ENCODE peak calls at places on chromosomes 3 and 15, in seven cellular contexts. U is glutamatergic neuron, Z is HFFc6, N is IMR-90, R is GM23338, F is AG04450, T is foreskin fibroblast. C is an unnamed sample.

GRCh38 chr3:124896824-124897526 is 9.8 kb upstream of the ITGB5 start:
- DNase-seq in R (no peak), T (no peak), N (peak; percentile 5), Z (no peak), U (no peak), F (no peak), C (peak; percentile 26)

GRCh38 chr3:141659821-141660597 is 78.1 kb upstream of the RNF7 start:
- DNase-seq in T (peak; percentile 56), R (peak; percentile 69), Z (peak; percentile 24), N (peak; percentile 41), F (no peak), U (peak; percentile 74), C (peak; percentile 56)

GRCh38 chr15:46146002-46146401 is 511.2 kb downstream of the SQOR start:
- DNase-seq in U (no peak), N (no peak), Z (no peak), T (no peak), F (no peak), R (no peak), C (no peak)

GRCh38 chr15:38941399-38941953 is 376.9 kb upstream of the RASGRP1 start:
- DNase-seq in R (no peak), U (no peak), T (peak; percentile 65), Z (peak; percentile 39), F (no peak), N (peak; percentile 46), C (no peak)

GRCh38 chr3:85210540-85210939 is 251.8 kb downstream of the CADM2 start:
- DNase-seq in N (no peak), U (no peak), F (no peak), T (no peak), R (no peak), Z (no peak), C (no peak)

GRCh38 chr3:128875556-128876120 is 3.8 kb upstream of the ACAD9 start:
- DNase-seq in Z (no peak), N (no peak), R (peak; percentile 86), U (peak; percentile 67), T (peak; percentile 58), F (no peak), C (peak; percentile 8)

GRCh38 chr15:73367624-73368300 is 996 bp downstream of the HCN4 start:
- DNase-seq in R (peak; percentile 41), F (no peak), N (no peak), T (peak; percentile 15), U (peak; percentile 58), Z (no peak), C (no peak)

GRCh38 chr3:55065331-55065730 is 137.5 kb upstream of the LRTM1 start:
- DNase-seq in F (no peak), U (no peak), T (no peak), R (no peak), N (no peak), Z (no peak), C (no peak)

GRCh38 chr3:136957751-136958288 is at the start of gene IL20RB:
- DNase-seq in N (peak; percentile 61), T (peak; percentile 90), F (no peak), Z (peak; percentile 16), U (no peak), R (peak; percentile 60), C (peak; percentile 89)

GRCh38 chr3:58353722-58354553 is 21.2 kb downstream of the PXK start:
- DNase-seq in R (peak; percentile 22), Z (no peak), T (peak; percentile 54), F (no peak), U (no peak), N (peak; percentile 39), C (no peak)

GRCh38 chr3:184761120-184761841 is 49.4 kb upstream of the MAGEF1 start:
- DNase-seq in N (peak; percentile 85), U (no peak), T (no peak), F (peak; percentile 46), R (no peak), Z (no peak), C (peak; percentile 77)

GRCh38 chr3:50245831-50246516 is 10.0 kb downstream of the GNAI2 start:
- DNase-seq in Z (peak; percentile 51), U (peak; percentile 96), N (peak; percentile 78), R (peak; percentile 98), T (peak; percentile 95), F (no peak), C (peak; percentile 34)

GRCh38 chr3:12437861-12438260 is 46.4 kb upstream of the TSEN2 start:
- DNase-seq in R (no peak), T (no peak), F (no peak), Z (no peak), N (no peak), U (no peak), C (no peak)

GRCh38 chr3:115245437-115245836 is 98.3 kb upstream of the ZBTB20 start:
- DNase-seq in N (peak; percentile 97), R (no peak), U (no peak), F (peak; percentile 76), Z (peak; percentile 91), T (peak; percentile 94), C (peak; percentile 98)

GRCh38 chr3:196135693-196136639 is 54.1 kb upstream of the TFRC start:
- DNase-seq in Z (no peak), U (no peak), N (no peak), F (no peak), T (peak; percentile 38), R (no peak), C (no peak)

GRCh38 chr15:51160484-51160883 is 65.8 kb upstream of the TNFAIP8L3 start:
- DNase-seq in F (no peak), N (no peak), U (no peak), R (no peak), Z (no peak), T (no peak), C (no peak)

GRCh38 chr3:56761887-56762605 is 39.7 kb downstream of the ARHGEF3 start:
- DNase-seq in T (peak; percentile 79), R (no peak), N (peak; percentile 11), F (no peak), Z (peak; percentile 43), U (no peak), C (no peak)

GRCh38 chr3:122716667-122717066 is 36.0 kb downstream of the PARP14 start:
- DNase-seq in Z (no peak), N (no peak), U (no peak), T (no peak), F (no peak), R (no peak), C (no peak)

GRCh38 chr3:42031808-42032475 is 59.2 kb upstream of the TRAK1 start:
- DNase-seq in N (peak; percentile 63), T (peak; percentile 60), Z (peak; percentile 41), U (no peak), F (no peak), R (peak; percentile 67), C (no peak)

GRCh38 chr3:139982404-139982803 is 47.4 kb downstream of the CLSTN2 start:
- DNase-seq in T (no peak), N (no peak), F (no peak), Z (no peak), R (peak; percentile 17), U (no peak), C (no peak)
- TF ChIP-seq CTCF in T (peak; percentile 6), N (no peak), F (no peak), Z (peak; percentile 8), R (peak; percentile 50), U (no peak), C (no peak)

DNA sequence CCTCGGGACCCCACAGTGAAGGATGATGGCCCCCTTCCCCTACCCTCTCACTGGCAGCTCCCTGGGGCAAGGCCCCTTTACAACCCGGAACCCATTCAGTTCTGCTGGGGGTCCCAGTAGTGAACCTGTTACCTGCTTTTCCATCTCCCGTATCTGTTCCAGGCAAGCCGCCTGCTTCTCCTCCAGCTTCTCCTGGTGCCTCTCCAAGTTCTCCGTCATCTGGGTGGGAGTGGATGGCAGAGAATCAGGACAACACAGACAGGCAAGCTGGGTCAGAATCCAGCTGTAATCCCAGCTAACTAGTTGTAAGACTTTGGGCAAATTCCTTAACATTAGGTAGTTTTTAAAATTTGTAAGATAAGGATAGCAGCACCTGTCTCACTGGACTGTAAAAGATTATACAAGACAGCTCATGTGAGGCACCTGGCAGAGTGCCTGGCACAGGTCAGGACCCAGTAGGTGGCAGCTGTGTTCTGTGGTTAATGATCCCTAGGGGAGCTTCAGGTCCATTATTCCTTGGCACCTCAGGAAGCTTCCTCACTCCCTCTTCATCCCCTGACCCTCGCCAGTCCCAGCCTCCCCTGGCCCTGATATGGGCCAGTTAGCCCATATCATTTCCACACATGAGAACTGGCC is 6.4 kb upstream of the ANKRD63 start:
- DNase-seq in T (no peak), N (no peak), U (no peak), R (no peak), F (no peak), Z (no peak), C (no peak)
- TF ChIP-seq CTCF in T (no peak), N (no peak), U (no peak), R (peak; percentile 1), F (no peak), Z (no peak), C (no peak)

GRCh38 chr15:85831415-85832113 is 36.8 kb upstream of the KLHL25 start:
- DNase-seq in U (peak; percentile 82), T (peak; percentile 77), Z (peak; percentile 32), F (no peak), N (peak; percentile 48), R (peak; percentile 79), C (peak; percentile 68)
- TF ChIP-seq CTCF in U (peak; percentile 39), T (peak; percentile 85), Z (peak; percentile 81), F (peak; percentile 83), N (peak; percentile 70), R (peak; percentile 93), C (peak; percentile 88)

GRCh38 chr15:91289324-91289723 is 189.3 kb downstream of the SV2B start:
- DNase-seq in N (no peak), Z (no peak), T (no peak), R (peak; percentile 38), F (no peak), U (no peak), C (no peak)
- TF ChIP-seq CTCF in N (no peak), Z (peak; percentile 12), T (no peak), R (peak; percentile 56), F (no peak), U (no peak), C (no peak)

DNA sequence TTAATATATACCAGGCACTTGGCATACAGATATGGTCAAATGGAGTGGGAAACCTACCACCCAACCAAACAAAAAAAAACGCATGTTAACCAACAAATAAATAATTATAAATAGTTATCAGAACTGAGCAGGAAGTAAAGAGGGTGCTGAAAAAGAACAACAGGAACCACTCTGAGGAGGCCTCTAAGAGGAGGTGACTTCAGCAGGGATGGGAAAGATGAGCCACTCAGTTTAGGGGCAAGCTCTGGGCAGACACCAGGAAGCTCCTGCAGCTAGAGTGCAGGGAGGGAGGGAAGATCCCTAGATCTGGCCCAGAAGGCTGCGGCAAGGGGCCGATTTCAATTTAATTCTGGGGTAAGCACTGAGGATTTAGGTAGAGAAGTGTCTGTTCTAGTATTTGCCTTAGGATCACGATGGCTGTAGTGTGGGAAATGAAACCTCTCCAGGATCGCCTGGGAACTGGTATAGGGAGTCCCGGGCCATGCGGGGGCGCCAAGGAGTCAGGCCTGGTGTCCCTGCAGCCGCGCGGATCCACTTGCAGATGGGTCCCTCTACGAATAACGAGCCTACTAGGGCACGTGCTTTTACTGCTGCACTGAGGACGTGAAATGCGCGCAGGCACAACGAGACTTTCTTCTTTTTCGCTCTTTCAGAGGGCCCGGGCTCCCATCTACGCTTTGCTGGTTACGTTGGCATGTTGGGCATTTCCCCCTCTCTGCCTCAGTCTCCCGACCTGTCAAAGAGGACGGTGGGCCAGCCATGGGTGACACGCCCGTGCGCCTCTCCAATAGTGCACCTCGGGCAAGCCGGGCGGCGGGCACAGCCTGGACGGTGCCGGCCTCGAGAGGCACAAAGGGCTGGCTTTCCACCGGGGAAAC is 1.5 kb upstream of the LIMD1 start:
- DNase-seq in F (peak; percentile 63), Z (peak; percentile 94), N (peak; percentile 89), T (peak; percentile 97), U (peak; percentile 93), R (peak; percentile 98), C (peak; percentile 92)
- TF ChIP-seq CTCF in F (peak; percentile 86), Z (peak; percentile 88), N (peak; percentile 82), T (peak; percentile 96), U (peak; percentile 67), R (peak; percentile 91), C (peak; percentile 86)